ENCODE peak calls at places on chromosome 2, in five cellular contexts. X is adrenal gland, U is sigmoid colon, M is GM23338, N is testis. K is an unnamed sample.

GRCh38 chr2:1864301-1864980 is 120.1 kb upstream of the PXDN start:
- DNase-seq in U (no peak), X (no peak), M (no peak), N (no peak), K (no peak)

GRCh38 chr2:73013941-73014340 is 57.6 kb downstream of the SFXN5 start:
- DNase-seq in U (no peak), M (no peak), N (no peak), X (no peak), K (no peak)

GRCh38 chr2:25517701-25518100 is 155.7 kb downstream of the DTNB start:
- DNase-seq in X (no peak), U (no peak), N (no peak), M (no peak), K (no peak)

GRCh38 chr2:160294339-160294803 is 94.3 kb upstream of the ITGB6 start:
- DNase-seq in X (peak; percentile 60), U (peak; percentile 83), N (peak; percentile 57), M (no peak), K (no peak)

GRCh38 chr2:14749869-14750268 is 117.4 kb downstream of the LRATD1 start:
- DNase-seq in X (no peak), M (no peak), N (no peak), U (no peak), K (no peak)

GRCh38 chr2:82169379-82169778 is 1864.8 kb upstream of the LRRTM1 start:
- DNase-seq in M (no peak), U (no peak), N (no peak), X (no peak), K (no peak)

GRCh38 chr2:164697688-164698290 is 76.5 kb upstream of the GRB14 start:
- DNase-seq in U (no peak), N (no peak), X (no peak), M (peak; percentile 73), K (no peak)

GRCh38 chr2:42239289-42239661 is 70.1 kb downstream of the EML4 start:
- DNase-seq in U (no peak), M (no peak), N (no peak), X (no peak), K (no peak)

GRCh38 chr2:696463-696862 is 19.3 kb upstream of the TMEM18 start:
- DNase-seq in M (no peak), X (no peak), N (no peak), U (no peak), K (no peak)

GRCh38 chr2:141264848-141265247 is 866.0 kb downstream of the LRP1B start:
- DNase-seq in U (no peak), N (no peak), X (no peak), M (no peak), K (no peak)

GRCh38 chr2:229273384-229274338 is 2.6 kb upstream of the PID1 start:
- DNase-seq in X (peak; percentile 74), U (peak; percentile 80), M (peak; percentile 92), N (peak; percentile 69), K (peak; percentile 74)

GRCh38 chr2:172113617-172114016 is 10.9 kb upstream of the DLX2 start:
- DNase-seq in N (no peak), X (no peak), U (no peak), M (peak; percentile 57), K (no peak)

GRCh38 chr2:238635637-238636036 is 208.9 kb downstream of the ASB1 start:
- DNase-seq in U (peak; percentile 76), N (no peak), X (no peak), M (no peak), K (no peak)

GRCh38 chr2:205947621-205948495 is 138.1 kb downstream of the INO80D start:
- DNase-seq in M (peak; percentile 86), U (peak; percentile 91), N (peak; percentile 85), X (peak; percentile 73), K (no peak)

GRCh38 chr2:192254444-192254843 is 59.7 kb upstream of the TMEFF2 start:
- DNase-seq in U (no peak), X (no peak), N (no peak), M (no peak), K (no peak)

GRCh38 chr2:94879314-94879981 is 8.2 kb downstream of the TEKT4 start:
- DNase-seq in M (no peak), X (no peak), U (no peak), N (no peak), K (no peak)

GRCh38 chr2:66434679-66435548 is at the start of gene MEIS1:
- DNase-seq in M (peak; percentile 89), U (peak; percentile 99), X (peak; percentile 97), N (peak; percentile 97), K (peak; percentile 87)

GRCh38 chr2:126774290-126774689 is 118.3 kb downstream of the GYPC start:
- DNase-seq in X (no peak), N (no peak), M (no peak), U (no peak), K (peak; percentile 31)

GRCh38 chr2:120771556-120772208 is 36.0 kb downstream of the GLI2 start:
- DNase-seq in M (no peak), X (peak; percentile 48), U (peak; percentile 87), N (peak; percentile 49), K (peak; percentile 60)

GRCh38 chr2:30332791-30333453 is 101.6 kb downstream of the LBH start:
- DNase-seq in N (no peak), X (no peak), U (no peak), M (no peak), K (no peak)

GRCh38 chr2:168336786-168337388 is 89.5 kb upstream of the STK39 start:
- DNase-seq in X (no peak), N (peak; percentile 46), M (peak; percentile 92), U (no peak), K (peak; percentile 76)

GRCh38 chr2:47429795-47430194 is 26.8 kb downstream of the MSH2 start:
- DNase-seq in M (no peak), U (no peak), N (no peak), X (peak; percentile 24), K (no peak)

GRCh38 chr2:68465081-68465916 is 1.8 kb downstream of the FBXO48 start:
- DNase-seq in X (no peak), U (no peak), M (no peak), N (no peak), K (no peak)

GRCh38 chr2:143460382-143460781 is 331.2 kb downstream of the ARHGAP15 start:
- DNase-seq in X (no peak), M (no peak), N (no peak), U (no peak), K (no peak)

GRCh38 chr2:239355139-239355538 is 45.7 kb downstream of the HDAC4 start:
- DNase-seq in N (no peak), X (no peak), U (peak; percentile 77), M (no peak), K (no peak)

GRCh38 chr2:182949572-182950189 is 83.2 kb upstream of the FRZB start:
- DNase-seq in M (no peak), N (no peak), U (no peak), X (peak; percentile 16), K (no peak)

GRCh38 chr2:98479959-98480524 is 35.4 kb downstream of the INPP4A start:
- DNase-seq in U (peak; percentile 84), N (peak; percentile 83), X (peak; percentile 81), M (peak; percentile 30), K (peak; percentile 74)

GRCh38 chr2:233443511-233444183 is 89.4 kb downstream of the DGKD start:
- DNase-seq in N (peak; percentile 87), X (peak; percentile 75), M (peak; percentile 88), U (peak; percentile 91), K (peak; percentile 86)

GRCh38 chr2:149994057-149994728 is 406.6 kb upstream of the MMADHC start:
- DNase-seq in M (no peak), X (no peak), N (no peak), U (no peak), K (no peak)

GRCh38 chr2:203835867-203836800 is 31.4 kb upstream of the CTLA4 start:
- DNase-seq in X (no peak), N (no peak), M (peak; percentile 2), U (no peak), K (no peak)

GRCh38 chr2:182818541-182819308 is 47.7 kb downstream of the FRZB start:
- DNase-seq in X (no peak), M (peak; percentile 68), U (no peak), N (no peak), K (no peak)

GRCh38 chr2:179818546-179818945 is 42.9 kb downstream of the ZNF385B start:
- DNase-seq in N (no peak), X (peak; percentile 42), M (no peak), U (no peak), K (no peak)

GRCh38 chr2:15253817-15254216 is 307.3 kb downstream of the NBAS start:
- DNase-seq in N (no peak), U (no peak), M (no peak), X (no peak), K (no peak)

GRCh38 chr2:28134262-28134812 is 243.8 kb downstream of the BABAM2 start:
- DNase-seq in U (peak; percentile 70), X (no peak), N (peak; percentile 23), M (peak; percentile 2), K (no peak)

GRCh38 chr2:165745916-165746315 is 48.1 kb downstream of the GALNT3 start:
- DNase-seq in X (no peak), U (no peak), N (no peak), M (no peak), K (peak; percentile 64)

GRCh38 chr2:241063587-241063986 is 38.5 kb downstream of the MTERF4 start:
- DNase-seq in X (no peak), M (peak; percentile 29), N (peak; percentile 9), U (no peak), K (peak; percentile 67)
- H3K4me1 ChIP-seq in X (peaks cover 4% of the 10 kb centered on the region), M (no peaks in the 10 kb centered on the region), N (no peaks in the 10 kb centered on the region), U (no peaks in the 10 kb centered on the region), K (peaks cover 8% of the 10 kb centered on the region)

DNA sequence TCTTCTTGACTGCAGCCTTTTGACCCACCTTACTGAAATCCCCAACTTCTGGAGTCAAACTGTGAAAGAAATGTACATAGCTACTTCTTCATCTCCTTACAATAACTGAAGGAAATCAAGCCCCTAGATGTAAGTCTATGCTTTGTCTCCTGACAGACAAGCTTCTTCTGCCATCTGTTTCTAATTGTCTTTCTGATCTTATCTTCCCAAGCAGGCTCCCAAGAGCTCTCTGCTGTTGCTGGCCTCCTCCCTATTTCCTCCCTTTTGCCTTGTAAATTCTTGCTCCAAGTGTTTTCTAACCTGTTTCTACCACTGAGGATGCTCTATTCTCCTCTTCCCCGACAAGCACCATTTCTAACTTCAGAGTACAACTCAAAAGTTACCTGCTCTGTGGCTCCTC is 77.4 kb upstream of the OSR1 start:
- DNase-seq in X (no peak), N (no peak), U (no peak), M (no peak), K (no peak)
- H3K27ac ChIP-seq in X (no peak overlapping the region), N (no peak overlapping the region), U (no peak overlapping the region), M (no peak overlapping the region), K (no peak overlapping the region)

GRCh38 chr2:219278655-219279150 is 463 bp upstream of the DNAJB2 start:
- DNase-seq in M (no peak), U (no peak), X (no peak), N (no peak), K (no peak)

GRCh38 chr2:219277703-219278654 is 1.2 kb upstream of the DNAJB2 start:
- DNase-seq in X (peak; percentile 77), N (peak; percentile 89), M (peak; percentile 92), U (peak; percentile 92), K (peak; percentile 87)

GRCh38 chr2:219280682-219281081 is 1.5 kb downstream of the DNAJB2 start:
- DNase-seq in U (peak; percentile 50), X (no peak), N (no peak), M (no peak), K (no peak)

GRCh38 chr2:219279916-219280516 is 850 bp downstream of the DNAJB2 start:
- DNase-seq in N (no peak), U (peak; percentile 66), X (no peak), M (no peak), K (no peak)

GRCh38 chr2:219279151-219279915 is at the start of gene DNAJB2:
- DNase-seq in N (peak; percentile 98), M (peak; percentile 98), U (peak; percentile 100), X (peak; percentile 99), K (peak; percentile 99)
- TF ChIP-seq CTCF in N (no peak), M (no peak), U (no peak), X (no peak), K (peak; percentile 7)

GRCh38 chr2:37631292-37631691 is 40.1 kb downstream of the CDC42EP3 start:
- DNase-seq in X (no peak), M (no peak), U (no peak), N (no peak), K (no peak)
- H3K4me1 ChIP-seq in X (no peaks in the 10 kb centered on the region), M (no peaks in the 10 kb centered on the region), U (no peaks in the 10 kb centered on the region), N (no peaks in the 10 kb centered on the region), K (peaks cover 13% of the 10 kb centered on the region)

K was measured in upper lobe of right lung.